ENCODE peak calls at places on chromosomes 3 and 15, in six cellular contexts. F is activated CD4-positive, alpha-beta T cell treated with anti-CD3 and anti-CD28 coated beads for 4 hours; N is H54; O is cardiac fibroblast; E is smooth muscle cell of the brain vasculature; M is A549. G is an unnamed sample.

GRCh38 chr3:62723636-62724217 is 151.5 kb downstream of the CADPS start:
- DNase-seq in F (no peak), N (no peak), M (no peak), E (no peak), O (no peak), G (no peak)

GRCh38 chr3:8769088-8769822 is at the start of gene OXTR:
- DNase-seq in F (peak), E (peak), N (peak), M (peak), O (peak), G (no peak)

GRCh38 chr3:73086071-73086494 is 24.6 kb downstream of the EBLN2 start:
- DNase-seq in N (no peak), O (peak), M (peak), E (no peak), F (peak), G (no peak)

GRCh38 chr3:139377378-139377777 is 12.1 kb downstream of the COPB2 start:
- DNase-seq in M (no peak), E (no peak), N (no peak), F (no peak), O (no peak), G (no peak)

GRCh38 chr3:154956815-154957214 is 123.3 kb upstream of the MME start:
- DNase-seq in N (no peak), E (no peak), M (no peak), F (no peak), O (no peak), G (no peak)

GRCh38 chr3:102174832-102175374 is 259.9 kb upstream of the ZPLD1 start:
- DNase-seq in N (no peak), E (no peak), O (no peak), M (no peak), F (no peak), G (no peak)

GRCh38 chr3:135238201-135238600 is 443.1 kb downstream of the EPHB1 start:
- DNase-seq in N (no peak), O (no peak), M (no peak), F (no peak), E (no peak), G (no peak)

GRCh38 chr3:32913790-32914446 is 37.5 kb upstream of the CCR4 start:
- DNase-seq in M (no peak), E (no peak), O (peak), F (no peak), N (no peak), G (no peak)

GRCh38 chr15:96332854-96333193 is 2.3 kb downstream of the NR2F2 start:
- DNase-seq in E (peak), O (peak), M (no peak), N (no peak), F (no peak), G (no peak)

GRCh38 chr3:101479022-101479421 is 34.0 kb downstream of the SENP7 start:
- DNase-seq in M (no peak), F (no peak), E (no peak), N (no peak), O (no peak), G (no peak)

GRCh38 chr3:18288243-18288642 is 136.9 kb downstream of the SATB1 start:
- DNase-seq in E (no peak), N (no peak), O (no peak), M (no peak), F (no peak), G (no peak)

GRCh38 chr3:129352045-129352444 is 73.4 kb downstream of the HMCES start:
- DNase-seq in N (no peak), O (no peak), M (peak), F (no peak), E (no peak), G (no peak)

GRCh38 chr3:108091498-108092259 is 848 bp upstream of the CD47 start:
- DNase-seq in M (peak), N (no peak), E (no peak), F (peak), O (no peak), G (no peak)

GRCh38 chr3:148309390-148310035 is 388.2 kb upstream of the AGTR1 start:
- DNase-seq in N (no peak), O (peak), F (no peak), M (peak), E (no peak), G (no peak)

GRCh38 chr3:159645874-159646273 is 342.8 kb upstream of the IL12A start:
- DNase-seq in M (no peak), O (peak), E (no peak), F (no peak), N (no peak), G (no peak)

GRCh38 chr15:96268421-96269204 is 61.9 kb upstream of the NR2F2 start:
- DNase-seq in E (no peak), O (peak), N (peak), F (no peak), M (no peak), G (no peak)

GRCh38 chr3:12405432-12406272 is 78.6 kb upstream of the TSEN2 start:
- DNase-seq in F (no peak), O (peak), E (peak), N (peak), M (peak), G (no peak)

GRCh38 chr15:77981281-77982126 is 96.0 kb downstream of the TBC1D2B start:
- DNase-seq in O (no peak), N (no peak), M (no peak), F (no peak), E (no peak), G (no peak)

GRCh38 chr3:59245879-59246501 is 196.2 kb upstream of the CFAP20DC start:
- DNase-seq in E (peak), M (no peak), O (peak), F (no peak), N (peak), G (no peak)

GRCh38 chr15:78085928-78086327 is 6.4 kb upstream of the SH2D7 start:
- DNase-seq in M (no peak), F (no peak), N (no peak), E (no peak), O (peak), G (no peak)

GRCh38 chr3:8201886-8202285 is 299.7 kb upstream of the LMCD1 start:
- DNase-seq in N (no peak), E (peak), M (no peak), F (no peak), O (peak), G (no peak)

GRCh38 chr3:114794894-114795630 is 352.0 kb downstream of the ZBTB20 start:
- DNase-seq in O (no peak), N (no peak), M (no peak), E (no peak), F (no peak), G (no peak)

G was measured in GF-D8.